ENCODE peak calls at places on chromosomes 7 and 10, in four cellular contexts. One of them, this sample, is unnamed.
A peak's percentile ranks its signal among the peaks of the same experiment; 100 is the strongest.

GRCh38 chr10:52540479-52540984 is 226.5 kb downstream of the DKK1 start:
- DNase-seq in H1: no peak
- DNase-seq in GM12878: no peak
- DNase-seq in HepG2: no peak
- DNase-seq in this sample: no peak

GRCh38 chr10:89373916-89374711 is 3.7 kb upstream of the IFIT1B start:
- DNase-seq in H1: no peak
- DNase-seq in GM12878: no peak
- DNase-seq in HepG2: peak; percentile 93
- DNase-seq in this sample: no peak

GRCh38 chr7:70771447-70771846 is 360.5 kb upstream of the GALNT17 start:
- DNase-seq in H1: no peak
- DNase-seq in GM12878: no peak
- DNase-seq in HepG2: no peak
- DNase-seq in this sample: no peak

GRCh38 chr10:116848032-116848911 is 1.0 kb upstream of the ENO4 start:
- DNase-seq in H1: no peak
- DNase-seq in GM12878: peak; percentile 62
- DNase-seq in HepG2: no peak
- DNase-seq in this sample: no peak

GRCh38 chr7:15305002-15305600 is 256.7 kb downstream of the AGMO start:
- DNase-seq in H1: no peak
- DNase-seq in GM12878: no peak
- DNase-seq in HepG2: peak; percentile 33
- DNase-seq in this sample: peak; percentile 48

GRCh38 chr7:157010588-157011332 is at the start of gene MNX1:
- DNase-seq in H1: no peak
- DNase-seq in GM12878: no peak
- DNase-seq in HepG2: peak; percentile 57
- DNase-seq in this sample: peak; percentile 72

GRCh38 chr7:43791-44540 is 148.4 kb upstream of the FAM20C start:
- DNase-seq in H1: no peak
- DNase-seq in GM12878: no peak
- DNase-seq in HepG2: no peak
- DNase-seq in this sample: no peak

GRCh38 chr7:38878694-38879457 is 30.1 kb downstream of the VPS41 start:
- DNase-seq in H1: no peak
- DNase-seq in GM12878: no peak
- DNase-seq in HepG2: no peak
- DNase-seq in this sample: no peak

GRCh38 chr7:148058092-148058491 is 532.5 kb upstream of the C7orf33 start:
- DNase-seq in H1: no peak
- DNase-seq in GM12878: no peak
- DNase-seq in HepG2: no peak
- DNase-seq in this sample: no peak

GRCh38 chr7:22433710-22434460 is 66.1 kb downstream of the STEAP1B start:
- DNase-seq in H1: peak; percentile 33
- DNase-seq in GM12878: no peak
- DNase-seq in HepG2: peak; percentile 93
- DNase-seq in this sample: peak; percentile 87

GRCh38 chr7:57417736-57418135 is 32.2 kb upstream of the ZNF716 start:
- DNase-seq in H1: no peak
- DNase-seq in GM12878: no peak
- DNase-seq in HepG2: no peak
- DNase-seq in this sample: no peak

GRCh38 chr7:2312272-2312929 is 1.8 kb downstream of the SNX8 start:
- DNase-seq in H1: no peak
- DNase-seq in GM12878: no peak
- DNase-seq in HepG2: no peak
- DNase-seq in this sample: no peak

GRCh38 chr7:47449810-47450586 is 131.9 kb downstream of the TNS3 start:
- DNase-seq in H1: no peak
- DNase-seq in GM12878: no peak
- DNase-seq in HepG2: no peak
- DNase-seq in this sample: no peak

GRCh38 chr10:2296179-2296578 is 558.9 kb upstream of the ADARB2 start:
- DNase-seq in H1: no peak
- DNase-seq in GM12878: no peak
- DNase-seq in HepG2: no peak
- DNase-seq in this sample: no peak

GRCh38 chr10:113226404-113226803 is 276.4 kb downstream of the TCF7L2 start:
- DNase-seq in H1: no peak
- DNase-seq in GM12878: no peak
- DNase-seq in HepG2: no peak
- DNase-seq in this sample: no peak

GRCh38 chr10:61904711-61905445 is 3.4 kb downstream of the ARID5B start:
- DNase-seq in H1: no peak
- DNase-seq in GM12878: peak; percentile 75
- DNase-seq in HepG2: peak; percentile 75
- DNase-seq in this sample: no peak

GRCh38 chr7:108525327-108525984 is 479 bp downstream of the PNPLA8 start:
- DNase-seq in H1: peak; percentile 69
- DNase-seq in GM12878: no peak
- DNase-seq in HepG2: peak; percentile 44
- DNase-seq in this sample: peak; percentile 70

GRCh38 chr10:62195675-62195926 is 73.0 kb downstream of the RTKN2 start:
- DNase-seq in H1: no peak
- DNase-seq in GM12878: no peak
- DNase-seq in HepG2: no peak
- DNase-seq in this sample: no peak

GRCh38 chr7:152180048-152180447 is 154.6 kb downstream of the GALNT11 start:
- DNase-seq in H1: no peak
- DNase-seq in GM12878: no peak
- DNase-seq in HepG2: no peak
- DNase-seq in this sample: no peak

GRCh38 chr10:61487506-61487905 is 34.3 kb upstream of the TMEM26 start:
- DNase-seq in H1: no peak
- DNase-seq in GM12878: no peak
- DNase-seq in HepG2: no peak
- DNase-seq in this sample: no peak

GRCh38 chr10:16116404-16117304 is 256.3 kb upstream of the MINDY3 start:
- DNase-seq in H1: peak; percentile 9
- DNase-seq in GM12878: peak; percentile 3
- DNase-seq in HepG2: peak; percentile 52
- DNase-seq in this sample: peak; percentile 23

GRCh38 chr10:3525832-3526449 is 259.1 kb downstream of the KLF6 start:
- DNase-seq in H1: no peak
- DNase-seq in GM12878: no peak
- DNase-seq in HepG2: peak; percentile 13
- DNase-seq in this sample: no peak

GRCh38 chr7:9657257-9657656 is 1223.8 kb downstream of the NXPH1 start:
- DNase-seq in H1: no peak
- DNase-seq in GM12878: no peak
- DNase-seq in HepG2: no peak
- DNase-seq in this sample: no peak

GRCh38 chr10:1100691-1101368 is 44.6 kb downstream of the WDR37 start:
- DNase-seq in H1: no peak
- DNase-seq in GM12878: no peak
- DNase-seq in HepG2: no peak
- DNase-seq in this sample: no peak

GRCh38 chr10:78405231-78405630 is 371.6 kb downstream of the RPS24 start:
- DNase-seq in H1: no peak
- DNase-seq in GM12878: no peak
- DNase-seq in HepG2: no peak
- DNase-seq in this sample: no peak

GRCh38 chr10:93701903-93702277 is 502 bp downstream of the FRA10AC1 start:
- DNase-seq in H1: no peak
- DNase-seq in GM12878: no peak
- DNase-seq in HepG2: peak; percentile 7
- DNase-seq in this sample: no peak

GRCh38 chr7:100929811-100930174 is 19.5 kb upstream of the MUC3A start:
- DNase-seq in H1: no peak
- DNase-seq in GM12878: no peak
- DNase-seq in HepG2: no peak
- DNase-seq in this sample: no peak

GRCh38 chr7:71131256-71131752 is 640 bp upstream of the GALNT17 start:
- DNase-seq in H1: no peak
- DNase-seq in GM12878: no peak
- DNase-seq in HepG2: no peak
- DNase-seq in this sample: peak; percentile 40

GRCh38 chr7:952548-953441 is 1.7 kb downstream of the ADAP1 start:
- DNase-seq in H1: no peak
- DNase-seq in GM12878: no peak
- DNase-seq in HepG2: no peak
- DNase-seq in this sample: no peak

DNA sequence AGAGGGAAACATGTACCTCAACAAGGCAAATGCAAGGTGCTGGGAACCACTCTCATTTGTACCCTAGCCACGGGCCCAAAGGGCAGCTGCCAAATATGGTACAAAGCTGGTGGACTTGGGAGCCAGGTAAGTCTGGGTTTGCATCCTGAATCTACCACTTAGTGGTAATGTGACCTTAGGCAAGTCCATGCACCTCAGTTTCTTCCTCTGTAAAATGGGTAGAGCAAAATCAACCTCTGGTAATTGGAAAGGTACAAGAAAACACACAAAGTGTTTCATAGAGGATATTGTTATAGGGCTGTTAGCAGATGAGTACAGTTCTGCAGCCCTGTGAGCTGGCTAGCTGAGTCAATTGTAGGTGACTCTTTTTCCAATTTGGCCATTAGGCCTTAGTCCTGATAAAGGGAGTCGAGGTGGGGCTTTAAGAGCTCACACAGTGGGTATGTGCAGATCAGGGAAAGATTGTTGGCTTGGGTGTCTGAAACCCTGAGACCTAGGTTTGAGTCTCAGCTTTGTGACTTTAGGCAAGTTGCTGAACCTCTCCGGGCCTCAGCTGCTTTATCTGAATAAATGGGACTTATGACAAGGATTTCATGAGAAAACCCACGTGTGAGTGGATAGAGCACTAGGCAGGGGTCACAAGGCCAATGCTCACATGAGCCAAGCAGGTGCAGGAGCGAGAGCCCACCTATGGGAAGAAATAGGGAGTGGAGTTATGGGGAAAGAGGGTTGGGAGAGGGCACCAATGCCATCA is 121.3 kb upstream of the GDF10 start:
- DNase-seq in H1: no peak
- DNase-seq in GM12878: no peak
- DNase-seq in HepG2: no peak
- DNase-seq in this sample: no peak
- TF ChIP-seq YY1 in H1: no peak
- TF ChIP-seq YY1 in GM12878: no peak
- TF ChIP-seq YY1 in HepG2: no peak
- TF ChIP-seq YY1 in this sample: no peak

GRCh38 chr7:151061241-151062110 is 2.1 kb downstream of the SLC4A2 start:
- DNase-seq in H1: no peak
- DNase-seq in GM12878: no peak
- DNase-seq in HepG2: no peak
- DNase-seq in this sample: no peak
- H3K4me3 ChIP-seq in H1: peak overlapping the region; percentile 19
- H3K4me3 ChIP-seq in GM12878: peak overlapping the region; percentile 99
- H3K4me3 ChIP-seq in HepG2: peak overlapping the region; percentile 69
- H3K4me3 ChIP-seq in this sample: peak overlapping the region; percentile 74

GRCh38 chr7:137015015-137015414 is 146.6 kb downstream of the CHRM2 start:
- DNase-seq in H1: no peak
- DNase-seq in GM12878: no peak
- DNase-seq in HepG2: no peak
- DNase-seq in this sample: no peak

GRCh38 chr7:137017221-137017620 is 148.8 kb downstream of the CHRM2 start:
- DNase-seq in H1: no peak
- DNase-seq in GM12878: no peak
- DNase-seq in HepG2: no peak
- DNase-seq in this sample: no peak

GRCh38 chr7:137018468-137018867 is 150.0 kb downstream of the CHRM2 start:
- DNase-seq in H1: no peak
- DNase-seq in GM12878: no peak
- DNase-seq in HepG2: no peak
- DNase-seq in this sample: no peak

GRCh38 chr7:137025469-137026175 is 157.2 kb downstream of the CHRM2 start:
- DNase-seq in H1: no peak
- DNase-seq in GM12878: no peak
- DNase-seq in HepG2: no peak
- DNase-seq in this sample: no peak

GRCh38 chr7:137020351-137020750 is 151.9 kb downstream of the CHRM2 start:
- DNase-seq in H1: no peak
- DNase-seq in GM12878: no peak
- DNase-seq in HepG2: no peak
- DNase-seq in this sample: no peak
- TF ChIP-seq SUZ12 in H1: no peak
- TF ChIP-seq SUZ12 in GM12878: no peak
- TF ChIP-seq SUZ12 in HepG2: no peak
- TF ChIP-seq SUZ12 in this sample: no peak

DNA sequence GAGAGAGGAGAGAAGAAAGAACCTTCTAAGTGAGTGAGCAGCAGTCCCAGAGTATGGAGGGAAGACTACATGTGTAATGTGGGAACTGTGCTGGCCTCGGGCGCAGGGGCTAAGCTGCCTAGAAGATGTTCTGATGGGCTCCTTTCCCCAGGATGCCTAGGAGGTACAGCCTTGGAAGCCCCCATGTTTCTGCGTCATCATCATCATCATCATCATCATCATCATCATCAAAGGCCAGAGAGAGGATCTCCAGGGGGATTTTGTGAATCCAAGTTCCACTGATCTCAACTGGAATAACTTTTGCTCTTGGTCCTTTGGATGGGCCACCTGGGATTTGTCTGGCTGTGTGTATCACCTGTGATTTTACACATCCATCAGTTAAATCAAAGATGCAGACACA is 86.0 kb downstream of the BUB3 start:
- DNase-seq in H1: no peak
- DNase-seq in GM12878: no peak
- DNase-seq in HepG2: no peak
- DNase-seq in this sample: no peak
- TF ChIP-seq YY1 in H1: no peak
- TF ChIP-seq YY1 in GM12878: no peak
- TF ChIP-seq YY1 in HepG2: no peak
- TF ChIP-seq YY1 in this sample: no peak

GRCh38 chr7:127997226-127997922 is 33.9 kb downstream of the LRRC4 start:
- DNase-seq in H1: no peak
- DNase-seq in GM12878: no peak
- DNase-seq in HepG2: peak; percentile 23
- DNase-seq in this sample: no peak

GRCh38 chr7:127996253-127997071 is 34.8 kb downstream of the LRRC4 start:
- DNase-seq in H1: no peak
- DNase-seq in GM12878: no peak
- DNase-seq in HepG2: no peak
- DNase-seq in this sample: no peak

GRCh38 chr7:128003179-128003578 is 28.1 kb downstream of the LRRC4 start:
- DNase-seq in H1: no peak
- DNase-seq in GM12878: no peak
- DNase-seq in HepG2: no peak
- DNase-seq in this sample: no peak

GRCh38 chr7:128000854-128001265 is 30.4 kb downstream of the LRRC4 start:
- DNase-seq in H1: no peak
- DNase-seq in GM12878: peak; percentile 55
- DNase-seq in HepG2: peak; percentile 14
- DNase-seq in this sample: no peak

GRCh38 chr7:128000048-128000447 is 31.2 kb downstream of the LRRC4 start:
- DNase-seq in H1: no peak
- DNase-seq in GM12878: no peak
- DNase-seq in HepG2: peak; percentile 48
- DNase-seq in this sample: no peak
- H3K4me3 ChIP-seq in H1: no peak overlapping the region
- H3K4me3 ChIP-seq in GM12878: no peak overlapping the region
- H3K4me3 ChIP-seq in HepG2: no peak overlapping the region
- H3K4me3 ChIP-seq in this sample: no peak overlapping the region